ENCODE peak calls at places on chromosomes 4 and X, in five cellular contexts. One of them, this sample, is unnamed.

GRCh38 chrX:20060961-20061868 is 55.5 kb downstream of the MAP7D2 start:
- DNase-seq in hepatocyte: no peak
- DNase-seq in HCT116: no peak
- DNase-seq in left lung: no peak
- DNase-seq in cardiac muscle cell: no peak
- DNase-seq in this sample: no peak

GRCh38 chrX:56853436-56853835 is 124.4 kb downstream of the NBDY start:
- DNase-seq in hepatocyte: no peak
- DNase-seq in HCT116: no peak
- DNase-seq in left lung: no peak
- DNase-seq in cardiac muscle cell: no peak
- DNase-seq in this sample: no peak

GRCh38 chr4:41299486-41299885 is 42.8 kb downstream of the UCHL1 start:
- DNase-seq in hepatocyte: no peak
- DNase-seq in HCT116: no peak
- DNase-seq in left lung: no peak
- DNase-seq in cardiac muscle cell: no peak
- DNase-seq in this sample: no peak

GRCh38 chrX:12263211-12263610 is 124.9 kb downstream of the FRMPD4 start:
- DNase-seq in hepatocyte: no peak
- DNase-seq in HCT116: no peak
- DNase-seq in left lung: no peak
- DNase-seq in cardiac muscle cell: no peak
- DNase-seq in this sample: no peak

GRCh38 chr4:38563703-38564490 is 100.1 kb upstream of the KLF3 start:
- DNase-seq in hepatocyte: no peak
- DNase-seq in HCT116: no peak
- DNase-seq in left lung: no peak
- DNase-seq in cardiac muscle cell: no peak
- DNase-seq in this sample: no peak

GRCh38 chr4:88975925-88976511 is 81.0 kb downstream of the FAM13A start:
- DNase-seq in hepatocyte: no peak
- DNase-seq in HCT116: no peak
- DNase-seq in left lung: no peak
- DNase-seq in cardiac muscle cell: peak; percentile 39
- DNase-seq in this sample: no peak

GRCh38 chr4:109334129-109334528 is 31.7 kb upstream of the COL25A1 start:
- DNase-seq in hepatocyte: no peak
- DNase-seq in HCT116: no peak
- DNase-seq in left lung: no peak
- DNase-seq in cardiac muscle cell: peak; percentile 2
- DNase-seq in this sample: no peak

GRCh38 chrX:136525738-136526606 is 6.0 kb upstream of the VGLL1 start:
- DNase-seq in hepatocyte: peak; percentile 59
- DNase-seq in HCT116: no peak
- DNase-seq in left lung: no peak
- DNase-seq in cardiac muscle cell: peak; percentile 91
- DNase-seq in this sample: peak; percentile 22

GRCh38 chrX:53511302-53511701 is 77.1 kb upstream of the HSD17B10 start:
- DNase-seq in hepatocyte: no peak
- DNase-seq in HCT116: no peak
- DNase-seq in left lung: no peak
- DNase-seq in cardiac muscle cell: no peak
- DNase-seq in this sample: no peak

GRCh38 chrX:24259544-24260240 is 54.2 kb downstream of the SUPT20HL2 start:
- DNase-seq in hepatocyte: peak; percentile 87
- DNase-seq in HCT116: peak; percentile 50
- DNase-seq in left lung: no peak
- DNase-seq in cardiac muscle cell: peak; percentile 84
- DNase-seq in this sample: peak; percentile 62

GRCh38 chr4:146545102-146545501 is 23.4 kb upstream of the SLC10A7 start:
- DNase-seq in hepatocyte: peak; percentile 17
- DNase-seq in HCT116: no peak
- DNase-seq in left lung: no peak
- DNase-seq in cardiac muscle cell: peak; percentile 43
- DNase-seq in this sample: no peak

GRCh38 chr4:21195682-21196081 is 495.4 kb downstream of the PACRGL start:
- DNase-seq in hepatocyte: no peak
- DNase-seq in HCT116: no peak
- DNase-seq in left lung: no peak
- DNase-seq in cardiac muscle cell: no peak
- DNase-seq in this sample: no peak

GRCh38 chr4:102493794-102494193 is 7.4 kb upstream of the NFKB1 start:
- DNase-seq in hepatocyte: no peak
- DNase-seq in HCT116: no peak
- DNase-seq in left lung: no peak
- DNase-seq in cardiac muscle cell: no peak
- DNase-seq in this sample: peak; percentile 23

GRCh38 chrX:43679778-43680177 is 23.7 kb downstream of the MAOA start:
- DNase-seq in hepatocyte: peak; percentile 42
- DNase-seq in HCT116: no peak
- DNase-seq in left lung: no peak
- DNase-seq in cardiac muscle cell: peak; percentile 64
- DNase-seq in this sample: no peak

GRCh38 chr4:173777421-173777820 is 247.4 kb upstream of the HAND2 start:
- DNase-seq in hepatocyte: no peak
- DNase-seq in HCT116: no peak
- DNase-seq in left lung: peak; percentile 47
- DNase-seq in cardiac muscle cell: no peak
- DNase-seq in this sample: no peak

GRCh38 chr4:76600447-76600846 is 165.4 kb downstream of the SHROOM3 start:
- DNase-seq in hepatocyte: peak; percentile 40
- DNase-seq in HCT116: no peak
- DNase-seq in left lung: no peak
- DNase-seq in cardiac muscle cell: no peak
- DNase-seq in this sample: peak; percentile 91

DNA sequence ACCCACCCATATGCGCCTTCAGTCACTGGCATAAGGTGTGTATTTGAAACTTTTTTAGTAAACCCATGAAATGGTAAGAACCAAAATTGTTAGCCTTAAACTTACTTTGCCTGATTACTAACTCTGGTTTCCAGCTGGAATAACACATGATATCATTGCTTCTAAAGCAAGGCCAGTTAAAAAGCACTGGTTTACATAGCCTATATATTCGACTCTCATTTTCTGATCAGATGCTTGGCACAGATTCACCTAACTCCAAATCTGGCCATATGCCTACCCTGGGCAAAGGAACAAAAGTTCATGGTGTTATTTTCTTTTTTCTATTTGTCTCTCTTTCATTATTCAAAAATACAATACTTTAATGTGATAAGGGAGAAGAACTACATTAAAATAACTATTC is 132.5 kb downstream of the SCFD2 start:
- DNase-seq in hepatocyte: no peak
- DNase-seq in HCT116: no peak
- DNase-seq in left lung: no peak
- DNase-seq in cardiac muscle cell: peak; percentile 10
- DNase-seq in this sample: no peak
- H3K4me3 ChIP-seq in hepatocyte: no peak overlapping the region
- H3K4me3 ChIP-seq in HCT116: no peak overlapping the region
- H3K4me3 ChIP-seq in left lung: no peak overlapping the region
- H3K4me3 ChIP-seq in cardiac muscle cell: no peak overlapping the region
- H3K4me3 ChIP-seq in this sample: no peak overlapping the region

GRCh38 chr4:111128327-111128726 is 505.4 kb upstream of the PITX2 start:
- DNase-seq in hepatocyte: no peak
- DNase-seq in HCT116: no peak
- DNase-seq in left lung: no peak
- DNase-seq in cardiac muscle cell: no peak
- DNase-seq in this sample: no peak

GRCh38 chr4:111127842-111128241 is 505.0 kb upstream of the PITX2 start:
- DNase-seq in hepatocyte: no peak
- DNase-seq in HCT116: no peak
- DNase-seq in left lung: no peak
- DNase-seq in cardiac muscle cell: no peak
- DNase-seq in this sample: no peak

DNA sequence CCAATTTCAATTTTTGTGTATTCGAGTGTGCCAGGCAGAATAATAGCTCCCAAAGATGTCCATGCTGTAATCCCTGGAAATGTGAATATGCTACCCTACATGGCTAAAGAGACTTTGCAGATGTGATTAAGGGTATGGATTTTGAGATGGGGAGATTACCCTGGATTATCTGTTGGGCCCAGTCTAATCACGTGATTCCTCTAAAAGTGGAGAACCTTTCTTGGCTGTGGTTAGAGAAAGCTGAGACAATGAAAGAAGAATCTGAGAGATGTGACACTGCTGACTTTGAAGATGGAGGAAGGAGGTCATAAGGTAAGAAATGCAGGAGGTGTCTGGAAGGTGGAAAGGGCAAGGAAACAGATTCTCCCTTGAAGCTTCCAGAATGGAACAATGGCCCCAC is 503.5 kb upstream of the PITX2 start:
- DNase-seq in hepatocyte: no peak
- DNase-seq in HCT116: no peak
- DNase-seq in left lung: no peak
- DNase-seq in cardiac muscle cell: no peak
- DNase-seq in this sample: no peak
- H3K36me3 ChIP-seq in hepatocyte: no peaks in the 10 kb centered on the region
- H3K36me3 ChIP-seq in HCT116: no peaks in the 10 kb centered on the region
- H3K36me3 ChIP-seq in left lung: no peaks in the 10 kb centered on the region
- H3K36me3 ChIP-seq in cardiac muscle cell: no peaks in the 10 kb centered on the region
- H3K36me3 ChIP-seq in this sample: no peaks in the 10 kb centered on the region

GRCh38 chr4:94882756-94883155 is 125.0 kb downstream of the BMPR1B start:
- DNase-seq in hepatocyte: no peak
- DNase-seq in HCT116: no peak
- DNase-seq in left lung: no peak
- DNase-seq in cardiac muscle cell: no peak
- DNase-seq in this sample: no peak

GRCh38 chr4:94877973-94878372 is 120.2 kb downstream of the BMPR1B start:
- DNase-seq in hepatocyte: no peak
- DNase-seq in HCT116: no peak
- DNase-seq in left lung: no peak
- DNase-seq in cardiac muscle cell: peak; percentile 50
- DNase-seq in this sample: no peak

DNA sequence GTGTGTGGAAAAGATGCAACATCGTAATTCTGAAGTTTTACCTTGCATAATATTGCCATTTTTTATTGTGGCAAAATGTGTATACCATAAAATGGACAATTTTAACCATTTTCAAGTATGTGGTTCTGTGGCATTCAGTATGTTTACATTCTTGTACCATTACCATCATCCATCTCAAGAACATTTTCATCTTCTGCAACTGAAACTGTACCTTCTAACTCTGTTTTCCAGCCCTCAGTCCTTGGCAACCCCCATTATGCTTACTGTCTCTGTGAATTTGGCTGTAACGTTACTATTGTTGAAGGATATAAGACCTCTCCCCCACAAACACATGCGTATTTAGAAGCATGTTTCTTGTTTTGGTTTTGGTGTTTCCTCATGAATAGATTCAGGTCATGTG is 123.2 kb downstream of the BMPR1B start:
- DNase-seq in hepatocyte: no peak
- DNase-seq in HCT116: no peak
- DNase-seq in left lung: no peak
- DNase-seq in cardiac muscle cell: no peak
- DNase-seq in this sample: no peak
- H3K4me1 ChIP-seq in hepatocyte: no peaks in the 10 kb centered on the region
- H3K4me1 ChIP-seq in HCT116: no peaks in the 10 kb centered on the region
- H3K4me1 ChIP-seq in left lung: no peaks in the 10 kb centered on the region
- H3K4me1 ChIP-seq in cardiac muscle cell: no peaks in the 10 kb centered on the region
- H3K4me1 ChIP-seq in this sample: no peaks in the 10 kb centered on the region

DNA sequence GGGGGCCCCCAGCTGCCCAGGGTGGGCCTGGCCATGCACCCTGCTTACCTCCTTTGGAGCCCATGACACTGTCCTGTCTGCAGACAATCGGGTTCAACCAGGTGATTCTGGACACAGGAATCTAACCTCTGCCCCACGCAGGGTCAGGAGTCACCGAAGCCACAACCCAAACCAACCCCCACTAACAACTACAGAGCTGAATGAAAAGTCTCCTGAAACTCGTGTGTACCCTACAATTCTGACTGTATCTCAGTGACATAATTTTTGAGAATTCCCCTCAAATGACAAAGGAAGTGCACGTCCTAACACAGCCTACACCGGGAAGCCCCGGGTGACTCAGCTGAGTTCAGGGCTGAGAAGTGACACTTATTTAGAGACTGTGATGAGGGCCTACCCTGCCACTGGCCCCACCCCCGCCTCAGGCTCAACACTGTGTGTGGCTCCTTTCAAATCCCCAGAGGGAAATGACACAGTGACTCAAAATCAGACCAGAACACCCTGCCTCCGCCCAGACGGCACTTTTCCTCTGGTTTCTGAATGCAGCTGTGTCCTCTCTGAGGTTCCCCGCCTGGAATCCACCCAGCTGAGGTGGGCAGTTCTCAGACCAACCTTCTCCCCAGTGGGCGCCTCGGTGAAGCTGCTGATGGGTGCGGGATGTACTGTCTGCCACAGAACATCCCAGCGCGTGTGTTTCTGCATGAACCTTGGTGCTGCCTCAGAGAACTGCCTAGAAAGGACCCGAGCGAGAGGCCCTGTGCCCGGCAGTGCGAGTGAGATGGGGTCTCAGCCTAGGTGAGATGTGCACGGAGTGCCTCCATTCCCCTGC is 9.9 kb downstream of the TNIP2 start:
- DNase-seq in hepatocyte: peak; percentile 68
- DNase-seq in HCT116: no peak
- DNase-seq in left lung: peak; percentile 86
- DNase-seq in cardiac muscle cell: peak; percentile 17
- DNase-seq in this sample: no peak
- H3K4me3 ChIP-seq in hepatocyte: no peak overlapping the region
- H3K4me3 ChIP-seq in HCT116: no peak overlapping the region
- H3K4me3 ChIP-seq in left lung: no peak overlapping the region
- H3K4me3 ChIP-seq in cardiac muscle cell: no peak overlapping the region
- H3K4me3 ChIP-seq in this sample: no peak overlapping the region

GRCh38 chr4:105943234-105943633 is 48.0 kb downstream of the NPNT start:
- DNase-seq in hepatocyte: no peak
- DNase-seq in HCT116: no peak
- DNase-seq in left lung: no peak
- DNase-seq in cardiac muscle cell: no peak
- DNase-seq in this sample: no peak
- H3K36me3 ChIP-seq in hepatocyte: no peaks in the 10 kb centered on the region
- H3K36me3 ChIP-seq in HCT116: no peaks in the 10 kb centered on the region
- H3K36me3 ChIP-seq in left lung: no peaks in the 10 kb centered on the region
- H3K36me3 ChIP-seq in cardiac muscle cell: no peaks in the 10 kb centered on the region
- H3K36me3 ChIP-seq in this sample: peaks cover 10% of the 10 kb centered on the region

GRCh38 chrX:118526149-118526548 is 30.5 kb downstream of the DOCK11 start:
- DNase-seq in hepatocyte: no peak
- DNase-seq in HCT116: no peak
- DNase-seq in left lung: no peak
- DNase-seq in cardiac muscle cell: peak; percentile 37
- DNase-seq in this sample: no peak
- H3K4me1 ChIP-seq in hepatocyte: no peaks in the 10 kb centered on the region
- H3K4me1 ChIP-seq in HCT116: no peaks in the 10 kb centered on the region
- H3K4me1 ChIP-seq in left lung: no peaks in the 10 kb centered on the region
- H3K4me1 ChIP-seq in cardiac muscle cell: peaks cover 18% of the 10 kb centered on the region
- H3K4me1 ChIP-seq in this sample: no peaks in the 10 kb centered on the region

This sample was measured in small intestine.